ENCODE peak calls at places on chromosomes 4 and X, in five cellular contexts. One of them, this sample, is unnamed.

GRCh38 chr4:100299019-100299418 is 108.8 kb upstream of the DDIT4L start:
- DNase-seq in psoas muscle: no peak
- DNase-seq in K562: no peak
- DNase-seq in kidney: no peak
- DNase-seq in esophagus squamous epithelium: no peak
- DNase-seq in this sample: no peak

GRCh38 chrX:134760671-134761070 is 102.4 kb upstream of the PLAC1 start:
- DNase-seq in kidney: no peak
- DNase-seq in esophagus squamous epithelium: no peak
- DNase-seq in K562: no peak
- DNase-seq in psoas muscle: no peak
- DNase-seq in this sample: no peak

GRCh38 chr4:137905930-137906329 is 336.2 kb downstream of the SLC7A11 start:
- DNase-seq in esophagus squamous epithelium: no peak
- DNase-seq in K562: no peak
- DNase-seq in psoas muscle: no peak
- DNase-seq in kidney: no peak
- DNase-seq in this sample: no peak

GRCh38 chr4:87274803-87275202 is 47.9 kb downstream of the HSD17B13 start:
- DNase-seq in esophagus squamous epithelium: no peak
- DNase-seq in K562: no peak
- DNase-seq in kidney: no peak
- DNase-seq in psoas muscle: no peak
- DNase-seq in this sample: no peak

GRCh38 chrX:22220941-22221340 is 51.8 kb upstream of the CBLL2 start:
- DNase-seq in K562: no peak
- DNase-seq in kidney: no peak
- DNase-seq in psoas muscle: no peak
- DNase-seq in esophagus squamous epithelium: no peak
- DNase-seq in this sample: no peak

GRCh38 chrX:150870487-150871340 is 27.8 kb downstream of the CD99L2 start:
- DNase-seq in esophagus squamous epithelium: no peak
- DNase-seq in psoas muscle: no peak
- DNase-seq in kidney: no peak
- DNase-seq in K562: no peak
- DNase-seq in this sample: no peak

GRCh38 chrX:7514871-7515599 is 327.9 kb upstream of the VCX start:
- DNase-seq in K562: no peak
- DNase-seq in psoas muscle: no peak
- DNase-seq in esophagus squamous epithelium: no peak
- DNase-seq in kidney: no peak
- DNase-seq in this sample: no peak

GRCh38 chr4:124199755-124200154 is 512.8 kb downstream of the ANKRD50 start:
- DNase-seq in esophagus squamous epithelium: no peak
- DNase-seq in kidney: no peak
- DNase-seq in K562: no peak
- DNase-seq in psoas muscle: no peak
- DNase-seq in this sample: no peak

GRCh38 chr4:164731827-164732474 is 22.0 kb upstream of the SMIM31 start:
- DNase-seq in K562: peak; percentile 62
- DNase-seq in psoas muscle: no peak
- DNase-seq in kidney: no peak
- DNase-seq in esophagus squamous epithelium: no peak
- DNase-seq in this sample: peak; percentile 14

GRCh38 chr4:48575964-48576363 is 85.9 kb downstream of the ZAR1 start:
- DNase-seq in psoas muscle: no peak
- DNase-seq in kidney: no peak
- DNase-seq in esophagus squamous epithelium: no peak
- DNase-seq in K562: no peak
- DNase-seq in this sample: no peak

GRCh38 chrX:133068461-133068860 is 28.4 kb downstream of the USP26 start:
- DNase-seq in kidney: no peak
- DNase-seq in psoas muscle: no peak
- DNase-seq in K562: no peak
- DNase-seq in esophagus squamous epithelium: no peak
- DNase-seq in this sample: no peak

GRCh38 chrX:32852203-32852602 is 359.1 kb downstream of the DMD start:
- DNase-seq in kidney: no peak
- DNase-seq in psoas muscle: no peak
- DNase-seq in esophagus squamous epithelium: no peak
- DNase-seq in K562: no peak
- DNase-seq in this sample: no peak

GRCh38 chr4:56907009-56907408 is 691 bp upstream of the REST start:
- DNase-seq in psoas muscle: no peak
- DNase-seq in K562: peak; percentile 10
- DNase-seq in esophagus squamous epithelium: no peak
- DNase-seq in kidney: no peak
- DNase-seq in this sample: no peak

GRCh38 chrX:65985922-65986588 is 53.8 kb downstream of the VSIG4 start:
- DNase-seq in K562: peak; percentile 70
- DNase-seq in psoas muscle: no peak
- DNase-seq in kidney: no peak
- DNase-seq in esophagus squamous epithelium: no peak
- DNase-seq in this sample: peak; percentile 10

GRCh38 chr4:167885872-167886271 is 206.5 kb upstream of the ANXA10 start:
- DNase-seq in kidney: no peak
- DNase-seq in K562: no peak
- DNase-seq in esophagus squamous epithelium: no peak
- DNase-seq in psoas muscle: no peak
- DNase-seq in this sample: no peak

GRCh38 chr4:126834854-126835253 is 797.9 kb upstream of the INTU start:
- DNase-seq in kidney: no peak
- DNase-seq in K562: no peak
- DNase-seq in psoas muscle: no peak
- DNase-seq in esophagus squamous epithelium: no peak
- DNase-seq in this sample: no peak
- H3K9me3 ChIP-seq in kidney: peaks cover 2% of the 10 kb centered on the region
- H3K9me3 ChIP-seq in K562: peaks cover 4% of the 10 kb centered on the region
- H3K9me3 ChIP-seq in psoas muscle: peaks cover 6% of the 10 kb centered on the region
- H3K9me3 ChIP-seq in esophagus squamous epithelium: peaks cover 30% of the 10 kb centered on the region
- H3K9me3 ChIP-seq in this sample: no peaks in the 10 kb centered on the region

DNA sequence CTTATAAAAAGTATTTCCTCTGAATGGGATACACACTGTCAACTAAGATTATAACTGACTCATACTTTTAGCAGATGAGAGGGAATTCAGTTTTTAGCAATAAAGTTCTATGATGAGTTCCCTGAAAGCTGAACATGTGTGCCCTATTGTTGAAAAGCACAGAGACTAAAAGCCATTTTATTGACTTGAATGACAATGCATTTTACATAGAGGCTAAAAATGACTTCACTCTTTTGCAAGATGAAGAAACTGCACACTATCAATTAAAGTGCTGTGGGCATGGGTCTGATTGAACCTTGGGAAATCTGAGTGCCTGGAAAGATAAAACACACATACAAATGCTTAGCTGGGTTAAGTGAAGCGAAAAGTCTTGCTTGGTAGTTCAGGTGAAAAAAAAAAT is 633.4 kb downstream of the PDHA2 start:
- DNase-seq in kidney: no peak
- DNase-seq in esophagus squamous epithelium: no peak
- DNase-seq in K562: no peak
- DNase-seq in psoas muscle: no peak
- DNase-seq in this sample: no peak
- H3K9me3 ChIP-seq in kidney: no peaks in the 10 kb centered on the region
- H3K9me3 ChIP-seq in esophagus squamous epithelium: peaks cover 5% of the 10 kb centered on the region
- H3K9me3 ChIP-seq in K562: no peaks in the 10 kb centered on the region
- H3K9me3 ChIP-seq in psoas muscle: no peaks in the 10 kb centered on the region
- H3K9me3 ChIP-seq in this sample: no peaks in the 10 kb centered on the region

GRCh38 chr4:60726779-60727178 is 473.3 kb upstream of the ADGRL3 start:
- DNase-seq in psoas muscle: no peak
- DNase-seq in esophagus squamous epithelium: no peak
- DNase-seq in kidney: no peak
- DNase-seq in K562: no peak
- DNase-seq in this sample: no peak

GRCh38 chr4:60724623-60725022 is 475.5 kb upstream of the ADGRL3 start:
- DNase-seq in esophagus squamous epithelium: no peak
- DNase-seq in psoas muscle: no peak
- DNase-seq in kidney: no peak
- DNase-seq in K562: no peak
- DNase-seq in this sample: no peak

GRCh38 chr4:60723796-60724195 is 476.3 kb upstream of the ADGRL3 start:
- DNase-seq in esophagus squamous epithelium: no peak
- DNase-seq in psoas muscle: no peak
- DNase-seq in kidney: no peak
- DNase-seq in K562: no peak
- DNase-seq in this sample: no peak

GRCh38 chr4:60729194-60729593 is 470.9 kb upstream of the ADGRL3 start:
- DNase-seq in kidney: no peak
- DNase-seq in K562: no peak
- DNase-seq in psoas muscle: no peak
- DNase-seq in esophagus squamous epithelium: no peak
- DNase-seq in this sample: no peak
- H3K9me3 ChIP-seq in kidney: no peaks in the 10 kb centered on the region
- H3K9me3 ChIP-seq in K562: no peaks in the 10 kb centered on the region
- H3K9me3 ChIP-seq in psoas muscle: no peaks in the 10 kb centered on the region
- H3K9me3 ChIP-seq in esophagus squamous epithelium: no peaks in the 10 kb centered on the region
- H3K9me3 ChIP-seq in this sample: no peaks in the 10 kb centered on the region

GRCh38 chr4:271492-272103 is 33.7 kb downstream of the ZNF732 start:
- DNase-seq in K562: no peak
- DNase-seq in psoas muscle: no peak
- DNase-seq in kidney: no peak
- DNase-seq in esophagus squamous epithelium: no peak
- DNase-seq in this sample: no peak

GRCh38 chr4:273312-274017 is 31.8 kb downstream of the ZNF732 start:
- DNase-seq in psoas muscle: no peak
- DNase-seq in kidney: no peak
- DNase-seq in K562: no peak
- DNase-seq in esophagus squamous epithelium: no peak
- DNase-seq in this sample: no peak
- H3K9me3 ChIP-seq in psoas muscle: peaks cover 94% of the 10 kb centered on the region
- H3K9me3 ChIP-seq in kidney: peaks cover 31% of the 10 kb centered on the region
- H3K9me3 ChIP-seq in K562: peaks cover 3% of the 10 kb centered on the region
- H3K9me3 ChIP-seq in esophagus squamous epithelium: peaks cover 75% of the 10 kb centered on the region
- H3K9me3 ChIP-seq in this sample: peaks cover 39% of the 10 kb centered on the region

DNA sequence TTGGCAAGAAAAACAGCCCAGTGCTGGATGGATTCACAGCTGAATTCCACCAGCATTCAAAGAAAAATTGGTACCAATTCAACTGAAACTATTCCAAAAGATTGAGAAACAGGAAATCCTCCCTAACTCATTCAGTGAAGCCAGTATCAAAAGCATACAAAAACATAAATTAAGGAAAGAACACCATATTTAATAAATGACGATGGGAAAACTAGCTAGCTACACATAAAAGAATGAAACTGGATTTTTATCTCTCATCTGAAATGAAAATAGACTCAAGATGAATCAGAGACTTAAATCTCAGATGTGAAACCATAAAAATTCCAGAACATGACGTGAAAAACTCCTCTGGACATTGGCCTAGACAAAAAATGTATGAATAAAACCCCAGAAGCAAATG is 516.8 kb upstream of the SPANXN1 start:
- DNase-seq in esophagus squamous epithelium: no peak
- DNase-seq in kidney: no peak
- DNase-seq in psoas muscle: no peak
- DNase-seq in K562: no peak
- DNase-seq in this sample: no peak
- H3K9me3 ChIP-seq in esophagus squamous epithelium: no peaks in the 10 kb centered on the region
- H3K9me3 ChIP-seq in kidney: no peaks in the 10 kb centered on the region
- H3K9me3 ChIP-seq in psoas muscle: no peaks in the 10 kb centered on the region
- H3K9me3 ChIP-seq in K562: no peaks in the 10 kb centered on the region
- H3K9me3 ChIP-seq in this sample: no peaks in the 10 kb centered on the region

GRCh38 chr4:83381173-83381572 is 46.5 kb upstream of the HPSE start:
- DNase-seq in psoas muscle: no peak
- DNase-seq in esophagus squamous epithelium: no peak
- DNase-seq in K562: no peak
- DNase-seq in kidney: no peak
- DNase-seq in this sample: no peak
- H3K9me3 ChIP-seq in psoas muscle: no peaks in the 10 kb centered on the region
- H3K9me3 ChIP-seq in esophagus squamous epithelium: no peaks in the 10 kb centered on the region
- H3K9me3 ChIP-seq in K562: peaks cover 5% of the 10 kb centered on the region
- H3K9me3 ChIP-seq in kidney: no peaks in the 10 kb centered on the region
- H3K9me3 ChIP-seq in this sample: peaks cover 7% of the 10 kb centered on the region

GRCh38 chr4:189870835-189871234 is 69.8 kb upstream of the FRG1 start:
- DNase-seq in psoas muscle: no peak
- DNase-seq in esophagus squamous epithelium: no peak
- DNase-seq in kidney: no peak
- DNase-seq in K562: no peak
- DNase-seq in this sample: no peak
- H3K9me3 ChIP-seq in psoas muscle: no peaks in the 10 kb centered on the region
- H3K9me3 ChIP-seq in esophagus squamous epithelium: no peaks in the 10 kb centered on the region
- H3K9me3 ChIP-seq in kidney: no peaks in the 10 kb centered on the region
- H3K9me3 ChIP-seq in K562: no peaks in the 10 kb centered on the region
- H3K9me3 ChIP-seq in this sample: no peaks in the 10 kb centered on the region

DNA sequence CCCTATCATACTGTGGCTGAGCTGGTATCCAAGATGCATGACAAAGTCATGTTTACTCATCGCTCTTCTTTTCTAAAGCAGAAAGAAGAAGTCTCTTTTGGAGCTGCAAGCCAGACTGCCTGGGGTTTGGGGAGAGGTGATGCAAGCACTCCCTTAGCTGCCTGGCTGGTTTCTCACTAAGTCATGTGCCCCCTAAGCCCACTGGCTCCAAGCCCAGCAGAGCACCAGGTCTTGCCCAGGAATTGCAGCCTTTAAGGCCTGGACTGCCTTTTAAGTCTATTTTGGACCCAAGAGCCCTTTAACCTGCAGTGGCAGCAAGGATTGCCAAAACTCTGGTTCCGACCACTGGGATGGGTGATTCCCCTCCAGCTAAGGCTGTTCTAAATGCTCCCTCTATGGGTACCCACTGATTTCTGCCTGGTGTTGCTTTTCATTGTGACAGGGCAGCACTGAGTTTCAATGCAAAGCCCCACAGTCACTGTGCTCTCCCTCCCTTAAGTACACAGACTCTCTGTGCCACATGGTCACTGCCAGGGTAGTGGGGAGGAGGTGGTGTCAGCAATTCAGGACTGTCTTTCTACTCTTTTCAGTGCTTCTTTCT is 548.6 kb downstream of the TLL1 start:
- DNase-seq in psoas muscle: no peak
- DNase-seq in K562: no peak
- DNase-seq in kidney: no peak
- DNase-seq in esophagus squamous epithelium: no peak
- DNase-seq in this sample: no peak
- H3K9me3 ChIP-seq in psoas muscle: no peaks in the 10 kb centered on the region
- H3K9me3 ChIP-seq in K562: no peaks in the 10 kb centered on the region
- H3K9me3 ChIP-seq in kidney: no peaks in the 10 kb centered on the region
- H3K9me3 ChIP-seq in esophagus squamous epithelium: no peaks in the 10 kb centered on the region
- H3K9me3 ChIP-seq in this sample: peaks cover 3% of the 10 kb centered on the region

DNA sequence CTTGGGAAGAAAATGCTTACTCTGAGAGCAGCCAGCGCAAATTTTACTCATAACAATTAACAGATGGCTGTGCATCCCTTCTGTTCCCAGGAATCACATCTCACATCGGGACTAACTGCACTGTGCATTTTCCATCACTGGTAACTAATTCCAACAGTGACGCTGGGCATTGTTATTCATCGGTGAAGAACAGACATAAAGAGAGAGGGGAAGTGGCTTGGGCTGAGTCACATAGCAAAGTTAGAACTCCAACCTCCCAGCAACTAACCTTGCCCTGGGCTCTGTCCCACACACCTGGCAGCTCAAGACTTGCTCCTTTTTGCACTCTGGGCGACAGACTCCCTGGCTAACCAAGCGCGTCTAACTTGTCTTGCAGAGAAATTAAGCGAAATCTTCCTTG is 6.4 kb upstream of the LONRF3 start:
- DNase-seq in kidney: no peak
- DNase-seq in K562: no peak
- DNase-seq in esophagus squamous epithelium: no peak
- DNase-seq in psoas muscle: no peak
- DNase-seq in this sample: no peak
- H3K9me3 ChIP-seq in kidney: no peaks in the 10 kb centered on the region
- H3K9me3 ChIP-seq in K562: no peaks in the 10 kb centered on the region
- H3K9me3 ChIP-seq in esophagus squamous epithelium: no peaks in the 10 kb centered on the region
- H3K9me3 ChIP-seq in psoas muscle: no peaks in the 10 kb centered on the region
- H3K9me3 ChIP-seq in this sample: no peaks in the 10 kb centered on the region